ENCODE peak calls at places on chromosomes 2 and 18, in six cellular contexts. W is lung, K is pancreas, P is NCI-H2081, G is T-cell, N is left kidney. L is an unnamed sample.

GRCh38 chr2:190575263-190575662 is 40.7 kb upstream of the NEMP2 start:
- DNase-seq in W (no peak), K (no peak), P (no peak), G (no peak), N (no peak), L (no peak)

GRCh38 chr2:101474752-101475384 is at the start of gene RFX8:
- DNase-seq in W (no peak), K (no peak), P (no peak), G (peak; percentile 29), N (peak; percentile 34), L (no peak)

GRCh38 chr2:54471221-54471711 is 15.1 kb downstream of the SPTBN1 start:
- DNase-seq in W (no peak), K (no peak), P (no peak), G (no peak), N (peak; percentile 63), L (no peak)

GRCh38 chr18:70425236-70425635 is 136.4 kb downstream of the SOCS6 start:
- DNase-seq in W (no peak), K (no peak), P (no peak), G (no peak), N (no peak), L (no peak)

GRCh38 chr2:121276341-121276740 is 8.7 kb downstream of the TFCP2L1 start:
- DNase-seq in W (no peak), K (no peak), P (no peak), G (no peak), N (no peak), L (no peak)

GRCh38 chr2:149989447-149990063 is 402.0 kb upstream of the MMADHC start:
- DNase-seq in W (no peak), K (no peak), P (no peak), G (no peak), N (no peak), L (peak; percentile 55)

GRCh38 chr2:9374071-9374730 is 49.1 kb downstream of the ITGB1BP1 start:
- DNase-seq in W (no peak), K (no peak), P (no peak), G (no peak), N (no peak), L (no peak)

GRCh38 chr2:60780741-60781140 is 24.7 kb downstream of the PAPOLG start:
- DNase-seq in W (no peak), K (no peak), P (no peak), G (no peak), N (no peak), L (no peak)

GRCh38 chr18:63082661-63083531 is 236.7 kb downstream of the BCL2 start:
- DNase-seq in W (no peak), K (no peak), P (no peak), G (no peak), N (no peak), L (no peak)

GRCh38 chr2:182240862-182241371 is 185.9 kb downstream of the PDE1A start:
- DNase-seq in W (no peak), K (peak; percentile 22), P (peak; percentile 19), G (no peak), N (peak; percentile 50), L (peak; percentile 51)

GRCh38 chr18:13502585-13502984 is 223.8 kb downstream of the FAM210A start:
- DNase-seq in W (no peak), K (no peak), P (no peak), G (no peak), N (peak; percentile 32), L (no peak)

GRCh38 chr2:37590119-37590571 is 81.3 kb downstream of the CDC42EP3 start:
- DNase-seq in W (no peak), K (no peak), P (no peak), G (no peak), N (no peak), L (no peak)

GRCh38 chr2:241017228-241017940 is 19.0 kb downstream of the SNED1 start:
- DNase-seq in W (no peak), K (no peak), P (no peak), G (no peak), N (no peak), L (peak; percentile 17)

GRCh38 chr2:33782395-33783239 is 183.5 kb upstream of the FAM98A start:
- DNase-seq in W (no peak), K (no peak), P (no peak), G (no peak), N (no peak), L (no peak)

GRCh38 chr18:32910694-32911296 is 138.0 kb upstream of the KLHL14 start:
- DNase-seq in W (no peak), K (no peak), P (no peak), G (no peak), N (no peak), L (no peak)

GRCh38 chr2:49035477-49035876 is 118.8 kb downstream of the FSHR start:
- DNase-seq in W (no peak), K (no peak), P (no peak), G (no peak), N (no peak), L (no peak)

GRCh38 chr2:28993211-28993960 is 12.3 kb downstream of the TOGARAM2 start:
- DNase-seq in W (no peak), K (peak; percentile 40), P (no peak), G (no peak), N (no peak), L (peak; percentile 57)

GRCh38 chr2:179931502-179931901 is 70.1 kb upstream of the ZNF385B start:
- DNase-seq in W (no peak), K (no peak), P (no peak), G (no peak), N (no peak), L (no peak)

GRCh38 chr2:63692002-63692606 is 103.3 kb downstream of the MDH1 start:
- DNase-seq in W (no peak), K (no peak), P (peak; percentile 33), G (no peak), N (peak; percentile 58), L (no peak)

GRCh38 chr2:14451312-14451711 is 181.2 kb upstream of the LRATD1 start:
- DNase-seq in W (no peak), K (no peak), P (no peak), G (no peak), N (peak; percentile 3), L (no peak)

GRCh38 chr2:9168851-9169250 is 37.8 kb upstream of the ASAP2 start:
- DNase-seq in W (no peak), K (no peak), P (no peak), G (no peak), N (peak; percentile 64), L (no peak)

GRCh38 chr2:85887566-85888019 is 1.2 kb downstream of the ST3GAL5 start:
- DNase-seq in W (peak; percentile 52), K (peak; percentile 42), P (no peak), G (peak; percentile 30), N (peak; percentile 68), L (peak; percentile 53)

GRCh38 chr2:177239934-177240600 is 24.5 kb downstream of the NFE2L2 start:
- DNase-seq in W (peak; percentile 51), K (no peak), P (no peak), G (no peak), N (peak; percentile 64), L (peak; percentile 40)

GRCh38 chr18:49277395-49278036 is 182.9 kb downstream of the DYM start:
- DNase-seq in W (no peak), K (no peak), P (no peak), G (no peak), N (no peak), L (no peak)

GRCh38 chr18:76993573-76993972 is 139.0 kb downstream of the MBP start:
- DNase-seq in W (no peak), K (no peak), P (no peak), G (no peak), N (no peak), L (no peak)

GRCh38 chr2:241798081-241798630 is 10.8 kb upstream of the NEU4 start:
- DNase-seq in W (no peak), K (peak; percentile 30), P (no peak), G (no peak), N (no peak), L (peak; percentile 22)

GRCh38 chr2:229401126-229401865 is 130.2 kb upstream of the PID1 start:
- DNase-seq in W (no peak), K (no peak), P (no peak), G (no peak), N (no peak), L (no peak)

L was measured in stomach.